ENCODE peak calls at places on chromosomes 2 and 18, in eight cellular contexts. M, L, S, C, D, I, B and F are unnamed samples.
A peak's percentile ranks its signal among the peaks of the same experiment; 100 is the strongest.

GRCh38 chr2:23293756-23294155 is 91.2 kb upstream of the KLHL29 start:
- DNase-seq in C (peak; percentile 63), D (no peak), B (no peak), I (no peak), S (no peak), M (no peak), L (no peak), F (no peak)

GRCh38 chr2:241636182-241636982 is 576 bp downstream of the THAP4 start:
- DNase-seq in B (peak; percentile 75), L (peak; percentile 78), I (peak; percentile 43), D (peak; percentile 15), C (peak; percentile 79), S (peak; percentile 77), M (peak; percentile 32), F (no peak)

GRCh38 chr2:159078443-159078842 is 110.0 kb downstream of the TANC1 start:
- DNase-seq in B (no peak), M (no peak), D (no peak), C (no peak), L (no peak), I (no peak), S (no peak), F (no peak)

GRCh38 chr2:184125867-184126266 is 472.5 kb upstream of the ZNF804A start:
- DNase-seq in L (no peak), M (no peak), B (no peak), S (no peak), I (no peak), C (no peak), D (no peak), F (no peak)

GRCh38 chr2:167943877-167944276 is 303.5 kb downstream of the STK39 start:
- DNase-seq in I (no peak), L (no peak), C (no peak), D (no peak), S (no peak), M (peak; percentile 45), B (no peak), F (no peak)

GRCh38 chr2:187470698-187471097 is 22.6 kb upstream of the CALCRL start:
- DNase-seq in M (no peak), B (no peak), L (no peak), D (no peak), S (no peak), I (no peak), C (no peak), F (no peak)

GRCh38 chr2:178700922-178701342 is 106.3 kb downstream of the TTN start:
- DNase-seq in C (peak; percentile 55), S (peak; percentile 14), M (peak; percentile 46), I (peak; percentile 48), B (no peak), L (peak; percentile 77), D (no peak), F (no peak)

GRCh38 chr18:74006160-74006559 is 141.5 kb downstream of the FBXO15 start:
- DNase-seq in C (no peak), M (no peak), L (no peak), B (no peak), S (no peak), D (no peak), I (no peak), F (no peak)

GRCh38 chr18:74512321-74513053 is 16.3 kb downstream of the CNDP2 start:
- DNase-seq in I (no peak), L (no peak), M (no peak), C (no peak), D (no peak), B (no peak), S (no peak), F (no peak)

GRCh38 chr18:9482790-9483189 is 7.5 kb downstream of the RALBP1 start:
- DNase-seq in M (no peak), D (no peak), I (no peak), L (peak; percentile 53), C (peak; percentile 10), S (no peak), B (no peak), F (no peak)

GRCh38 chr18:9483526-9483925 is 8.2 kb downstream of the RALBP1 start:
- DNase-seq in D (no peak), C (no peak), L (no peak), I (no peak), B (no peak), S (no peak), M (no peak), F (no peak)

DNA sequence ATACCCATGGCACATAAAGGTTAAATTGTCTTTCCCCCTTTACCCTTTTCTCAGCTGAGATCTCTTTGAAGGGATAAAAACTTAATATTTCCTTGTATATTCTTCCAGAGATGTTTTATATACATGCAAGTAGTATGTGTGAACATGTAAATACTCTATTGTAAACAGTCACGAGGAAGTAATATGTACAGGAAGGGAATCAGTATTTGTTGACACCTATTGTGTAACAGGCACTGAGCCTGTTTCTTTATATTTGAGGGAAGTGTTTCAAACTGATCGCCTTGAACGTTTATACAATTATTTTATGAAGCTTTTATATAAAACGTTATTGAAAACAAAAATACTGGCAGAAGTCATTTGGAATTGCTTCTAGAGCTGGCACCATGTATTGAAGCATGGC is 13.2 kb downstream of the RALBP1 start:
- DNase-seq in I (no peak), D (no peak), C (no peak), B (no peak), M (no peak), S (no peak), L (no peak), F (no peak)
- H3K9me3 ChIP-seq in I (no peaks in the 10 kb centered on the region), D (no peaks in the 10 kb centered on the region), C (no peaks in the 10 kb centered on the region), B (no peaks in the 10 kb centered on the region), M (no peaks in the 10 kb centered on the region), S (no peaks in the 10 kb centered on the region), L (peaks cover 19% of the 10 kb centered on the region), F (peaks cover 9% of the 10 kb centered on the region)

GRCh38 chr2:26119521-26119920 is 53.4 kb upstream of the GAREM2 start:
- DNase-seq in C (no peak), I (no peak), S (no peak), B (no peak), L (no peak), M (no peak), D (no peak), F (no peak)

GRCh38 chr2:26123426-26123825 is 49.5 kb upstream of the GAREM2 start:
- DNase-seq in M (no peak), S (no peak), C (no peak), B (no peak), D (no peak), L (no peak), I (no peak), F (no peak)

GRCh38 chr2:26128176-26128575 is 44.7 kb upstream of the GAREM2 start:
- DNase-seq in C (no peak), S (no peak), D (no peak), L (no peak), I (no peak), M (no peak), B (no peak), F (no peak)

GRCh38 chr2:26126091-26126490 is 46.8 kb upstream of the GAREM2 start:
- DNase-seq in M (peak; percentile 36), C (no peak), S (no peak), D (no peak), I (no peak), B (no peak), L (no peak), F (no peak)

DNA sequence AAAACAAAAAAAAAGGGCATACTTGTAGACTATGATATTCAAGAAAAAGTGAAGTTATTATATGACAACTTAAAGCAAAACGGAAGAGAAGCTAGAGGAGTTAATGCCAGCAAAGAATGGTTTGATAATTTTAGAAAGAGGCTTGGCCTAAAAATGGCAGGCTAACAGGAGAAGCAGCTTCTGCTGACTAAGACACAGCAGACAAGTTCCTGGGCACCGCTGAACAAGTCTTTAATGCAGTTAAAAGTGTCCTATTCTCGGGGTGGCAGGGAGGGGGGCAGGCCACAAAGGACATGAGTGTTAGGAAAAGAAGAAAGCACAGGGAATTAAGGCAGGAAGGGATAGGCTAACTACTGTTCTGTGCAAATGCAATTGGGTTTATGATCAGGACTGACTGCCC is 50.3 kb upstream of the GAREM2 start:
- DNase-seq in B (no peak), C (no peak), L (no peak), S (no peak), M (no peak), D (no peak), I (no peak), F (no peak)
- H3K4me1 ChIP-seq in B (no peaks in the 10 kb centered on the region), C (no peaks in the 10 kb centered on the region), L (no peaks in the 10 kb centered on the region), S (no peaks in the 10 kb centered on the region), M (no peaks in the 10 kb centered on the region), D (no peaks in the 10 kb centered on the region), I (no peaks in the 10 kb centered on the region), F (peaks cover 46% of the 10 kb centered on the region)

GRCh38 chr18:24923138-24923537 is 428.8 kb downstream of the ZNF521 start:
- DNase-seq in D (no peak), C (no peak), M (no peak), L (no peak), S (no peak), B (no peak), I (peak; percentile 13), F (no peak)
- H3K4me3 ChIP-seq in D (no peak overlapping the region), C (no peak overlapping the region), M (no peak overlapping the region), L (no peak overlapping the region), S (no peak overlapping the region), B (no peak overlapping the region), I (no peak overlapping the region), F (no peak overlapping the region)

GRCh38 chr18:48125724-48126123 is 195.3 kb upstream of the SMAD2 start:
- DNase-seq in L (no peak), M (no peak), B (peak; percentile 36), D (no peak), I (no peak), C (no peak), S (no peak), F (no peak)

GRCh38 chr18:48124857-48125626 is 194.6 kb upstream of the SMAD2 start:
- DNase-seq in I (no peak), M (no peak), C (no peak), D (no peak), S (no peak), B (no peak), L (no peak), F (no peak)

GRCh38 chr18:48123965-48124364 is 193.5 kb upstream of the SMAD2 start:
- DNase-seq in C (no peak), B (no peak), L (no peak), M (no peak), I (no peak), S (no peak), D (no peak), F (no peak)

GRCh38 chr18:48127546-48128105 is 197.2 kb upstream of the SMAD2 start:
- DNase-seq in M (no peak), C (no peak), I (no peak), B (no peak), L (no peak), D (no peak), S (no peak), F (no peak)

GRCh38 chr18:48126240-48126639 is 195.8 kb upstream of the SMAD2 start:
- DNase-seq in B (no peak), S (no peak), D (no peak), L (no peak), M (no peak), I (no peak), C (no peak), F (no peak)
- H3K9me3 ChIP-seq in B (no peaks in the 10 kb centered on the region), S (no peaks in the 10 kb centered on the region), D (no peaks in the 10 kb centered on the region), L (no peaks in the 10 kb centered on the region), M (no peaks in the 10 kb centered on the region), I (no peaks in the 10 kb centered on the region), C (no peaks in the 10 kb centered on the region), F (no peaks in the 10 kb centered on the region)

GRCh38 chr2:71456617-71457016 is 3.3 kb downstream of the DYSF start:
- DNase-seq in L (no peak), I (no peak), M (no peak), D (no peak), S (no peak), C (no peak), B (no peak), F (peak; percentile 50)
- H3K4me1 ChIP-seq in L (peaks cover 5% of the 10 kb centered on the region), I (no peaks in the 10 kb centered on the region), M (no peaks in the 10 kb centered on the region), D (peaks cover 24% of the 10 kb centered on the region), S (peaks cover 5% of the 10 kb centered on the region), C (peaks cover 10% of the 10 kb centered on the region), B (peaks cover 74% of the 10 kb centered on the region), F (peaks cover 98% of the 10 kb centered on the region)